ENCODE peak calls at places on chromosomes 7 and 10, in eight cellular contexts. C is cardiac muscle cell, Q is NCI-H526 treated with DMSO at 0.1 percent for 48 hours, P is KBM-7, W is AG04450, J is mucosa of descending colon, V is OCI-LY7, Z is iPS DF 19.7. D is an unnamed sample.

GRCh38 chr10:1301138-1301537 is 245.0 kb downstream of the WDR37 start:
- DNase-seq in W (no peak), V (no peak), Z (no peak), Q (no peak), P (no peak), C (no peak), J (no peak), D (no peak)

GRCh38 chr10:110410329-110411046 is 87.2 kb upstream of the DUSP5 start:
- DNase-seq in Q (no peak), P (no peak), V (no peak), C (no peak), W (peak), Z (no peak), J (peak), D (peak)

GRCh38 chr10:101828734-101829551 is 10.7 kb upstream of the OGA start:
- DNase-seq in Z (no peak), C (no peak), P (no peak), V (no peak), W (no peak), Q (no peak), J (peak), D (no peak)

GRCh38 chr7:42197391-42197790 is 39.6 kb downstream of the GLI3 start:
- DNase-seq in W (no peak), V (no peak), P (no peak), J (no peak), C (no peak), Q (no peak), Z (no peak), D (no peak)

GRCh38 chr7:151250181-151251095 is 1.9 kb upstream of the SMARCD3 start:
- DNase-seq in Z (no peak), Q (no peak), W (no peak), V (no peak), J (no peak), P (no peak), C (no peak), D (no peak)

GRCh38 chr7:1700086-1700485 is 30.0 kb downstream of the ELFN1 start:
- DNase-seq in W (no peak), Z (no peak), C (no peak), P (no peak), J (no peak), Q (no peak), V (no peak), D (no peak)

GRCh38 chr7:112481337-112481736 is 546 bp downstream of the LSMEM1 start:
- DNase-seq in W (no peak), P (no peak), J (no peak), C (no peak), Q (no peak), V (no peak), Z (no peak), D (no peak)

GRCh38 chr7:30988346-30989005 is 24.7 kb downstream of the GHRHR start:
- DNase-seq in V (no peak), W (no peak), Q (peak), P (no peak), J (peak), Z (no peak), C (no peak), D (no peak)

GRCh38 chr7:54992876-54993490 is 25.8 kb upstream of the EGFR start:
- DNase-seq in C (no peak), J (no peak), P (no peak), Q (no peak), W (no peak), Z (no peak), V (no peak), D (no peak)

GRCh38 chr7:127582361-127582760 is 3.0 kb downstream of the GCC1 start:
- DNase-seq in P (no peak), C (no peak), V (no peak), J (no peak), Q (no peak), Z (no peak), W (no peak), D (no peak)

GRCh38 chr10:30645340-30645827 is 15.8 kb upstream of the LYZL2 start:
- DNase-seq in P (no peak), J (no peak), W (no peak), V (no peak), Q (no peak), Z (no peak), C (peak), D (no peak)

GRCh38 chr7:156497776-156498509 is 142.6 kb upstream of the RNF32 start:
- DNase-seq in Q (no peak), J (no peak), C (no peak), Z (no peak), V (no peak), W (no peak), P (no peak), D (no peak)

GRCh38 chr7:35691827-35692307 is 3.1 kb downstream of the HERPUD2 start:
- DNase-seq in C (peak), Z (no peak), J (no peak), Q (no peak), V (peak), W (no peak), P (peak), D (no peak)

GRCh38 chr7:37062460-37062859 is 338.2 kb upstream of the AOAH start:
- DNase-seq in P (no peak), Q (no peak), W (no peak), Z (no peak), J (no peak), V (no peak), C (no peak), D (no peak)

GRCh38 chr7:156969972-156970420 is 20.5 kb downstream of the NOM1 start:
- DNase-seq in W (no peak), C (no peak), V (peak), Z (no peak), Q (no peak), J (no peak), P (peak), D (peak)

GRCh38 chr7:149870274-149870673 is 3.5 kb upstream of the ATP6V0E2 start:
- DNase-seq in Q (no peak), P (no peak), C (no peak), J (no peak), V (no peak), W (no peak), Z (no peak), D (no peak)

GRCh38 chr10:70914316-70914864 is 26.0 kb upstream of the PCBD1 start:
- DNase-seq in V (no peak), P (no peak), Q (no peak), J (no peak), W (no peak), Z (no peak), C (no peak), D (no peak)

GRCh38 chr10:113015201-113015600 is 65.2 kb downstream of the TCF7L2 start:
- DNase-seq in V (no peak), P (no peak), C (no peak), J (no peak), Z (no peak), W (no peak), Q (no peak), D (no peak)

GRCh38 chr10:69645751-69646687 is 16.0 kb downstream of the FAM241B start:
- DNase-seq in Z (no peak), P (no peak), J (no peak), C (peak), V (no peak), Q (no peak), W (no peak), D (no peak)

GRCh38 chr7:51045319-51046102 is 262.8 kb upstream of the GRB10 start:
- DNase-seq in Z (no peak), J (no peak), C (no peak), Q (no peak), P (no peak), V (no peak), W (peak), D (no peak)

GRCh38 chr10:30013684-30014246 is 45.6 kb downstream of the JCAD start:
- DNase-seq in P (no peak), Z (no peak), W (no peak), C (peak), J (no peak), Q (no peak), V (no peak), D (no peak)

GRCh38 chr10:69847458-69847857 is 45.8 kb downstream of the COL13A1 start:
- DNase-seq in Q (peak), P (no peak), C (no peak), V (no peak), J (no peak), W (no peak), Z (no peak), D (no peak)

GRCh38 chr10:71070741-71071140 is 141.6 kb upstream of the UNC5B start:
- DNase-seq in Z (no peak), W (no peak), Q (no peak), V (no peak), P (no peak), C (no peak), J (no peak), D (no peak)

GRCh38 chr10:133453516-133454203 is at the start of gene SCART1:
- DNase-seq in V (no peak), Z (no peak), J (no peak), P (no peak), Q (no peak), W (no peak), C (no peak), D (no peak)

GRCh38 chr7:142523821-142524460 is 225.3 kb upstream of the PRSS1 start:
- DNase-seq in P (no peak), J (no peak), C (no peak), W (no peak), Q (peak), Z (no peak), V (no peak), D (no peak)

GRCh38 chr7:159031750-159032149 is 112.9 kb downstream of the VIPR2 start:
- DNase-seq in Z (no peak), C (no peak), Q (no peak), J (no peak), V (no peak), P (no peak), W (no peak), D (no peak)

GRCh38 chr7:144903201-144903600 is 67.3 kb upstream of the TPK1 start:
- DNase-seq in Z (no peak), C (no peak), P (no peak), V (no peak), W (no peak), J (no peak), Q (no peak), D (no peak)